ENCODE peak calls at places on chromosomes 7 and 10, in eight cellular contexts. U is Peyer's patch, G is K562, A is brain microvascular endothelial cell, W is gastrocnemius medialis, H is ovary, Z is SJCRH30, B is mammary epithelial cell. V is an unnamed sample.

GRCh38 chr10:129952771-129953489 is 11.1 kb downstream of the EBF3 start:
- DNase-seq in U (peak), G (no peak), A (no peak), W (no peak), H (no peak), Z (peak), B (no peak), V (no peak)

GRCh38 chr7:91683823-91684222 is 196.7 kb downstream of the MTERF1 start:
- DNase-seq in U (no peak), G (peak), A (peak), W (no peak), H (no peak), Z (peak), B (peak), V (no peak)

GRCh38 chr10:59190332-59190731 is 13.9 kb downstream of the PHYHIPL start:
- DNase-seq in U (no peak), G (no peak), A (no peak), W (no peak), H (no peak), Z (no peak), B (no peak), V (no peak)

GRCh38 chr10:93757766-93758509 is at the start of gene LGI1:
- DNase-seq in U (no peak), G (no peak), A (no peak), W (no peak), H (no peak), Z (no peak), B (no peak), V (no peak)

GRCh38 chr7:34823650-34824258 is 165.7 kb downstream of the NPSR1 start:
- DNase-seq in U (peak), G (peak), A (peak), W (no peak), H (peak), Z (peak), B (peak), V (no peak)

GRCh38 chr10:131186547-131187253 is 124.8 kb downstream of the TCERG1L start:
- DNase-seq in U (peak), G (no peak), A (no peak), W (no peak), H (no peak), Z (no peak), B (no peak), V (no peak)

GRCh38 chr10:63798599-63799498 is 277.6 kb downstream of the REEP3 start:
- DNase-seq in U (peak), G (no peak), A (peak), W (peak), H (peak), Z (peak), B (peak), V (peak)

GRCh38 chr7:37056256-37056655 is 332.0 kb upstream of the AOAH start:
- DNase-seq in U (no peak), G (no peak), A (no peak), W (no peak), H (no peak), Z (no peak), B (no peak), V (no peak)

GRCh38 chr10:66505003-66505707 is 420.7 kb upstream of the LRRTM3 start:
- DNase-seq in U (no peak), G (no peak), A (no peak), W (no peak), H (no peak), Z (no peak), B (peak), V (no peak)

GRCh38 chr10:100535715-100536353 is at the start of gene HIF1AN:
- DNase-seq in U (peak), G (peak), A (peak), W (peak), H (peak), Z (peak), B (peak), V (peak)

GRCh38 chr7:56091591-56091990 is 1.2 kb downstream of the PHKG1 start:
- DNase-seq in U (no peak), G (no peak), A (no peak), W (peak), H (peak), Z (no peak), B (no peak), V (no peak)

GRCh38 chr10:126387041-126387908 is 1.0 kb downstream of the ADAM12 start:
- DNase-seq in U (peak), G (peak), A (peak), W (no peak), H (peak), Z (no peak), B (peak), V (no peak)

GRCh38 chr7:155210386-155210785 is 87.3 kb upstream of the INSIG1 start:
- DNase-seq in U (no peak), G (no peak), A (no peak), W (no peak), H (no peak), Z (no peak), B (peak), V (no peak)

GRCh38 chr10:124743188-124744046 is 761 bp downstream of the FAM53B start:
- DNase-seq in U (peak), G (peak), A (peak), W (no peak), H (peak), Z (peak), B (peak), V (no peak)

GRCh38 chr7:19302731-19303130 is 157.5 kb upstream of the FERD3L start:
- DNase-seq in U (no peak), G (no peak), A (no peak), W (no peak), H (no peak), Z (no peak), B (no peak), V (no peak)

GRCh38 chr10:79266543-79267312 is 80.5 kb upstream of the PPIF start:
- DNase-seq in U (peak), G (no peak), A (peak), W (peak), H (peak), Z (no peak), B (peak), V (no peak)

GRCh38 chr7:101232141-101232821 is 5.3 kb downstream of the CLDN15 start:
- DNase-seq in U (peak), G (peak), A (no peak), W (no peak), H (no peak), Z (no peak), B (peak), V (no peak)

GRCh38 chr10:52956451-52956850 is 183.9 kb upstream of the MBL2 start:
- DNase-seq in U (no peak), G (no peak), A (no peak), W (no peak), H (no peak), Z (no peak), B (peak), V (no peak)

GRCh38 chr10:29203432-29203831 is 85.4 kb upstream of the LYZL1 start:
- DNase-seq in U (no peak), G (no peak), A (no peak), W (no peak), H (no peak), Z (no peak), B (no peak), V (no peak)

GRCh38 chr7:54944179-54944578 is 74.6 kb upstream of the EGFR start:
- DNase-seq in U (no peak), G (no peak), A (peak), W (no peak), H (no peak), Z (peak), B (peak), V (no peak)

GRCh38 chr7:99531354-99531765 is 20.6 kb downstream of the FAM200A start:
- DNase-seq in U (no peak), G (no peak), A (no peak), W (no peak), H (no peak), Z (no peak), B (no peak), V (no peak)

GRCh38 chr7:43872401-43873165 is 3.3 kb upstream of the MRPS24 start:
- DNase-seq in U (peak), G (peak), A (peak), W (peak), H (peak), Z (no peak), B (peak), V (no peak)

GRCh38 chr10:26457088-26457487 is 18.9 kb downstream of the APBB1IP start:
- DNase-seq in U (no peak), G (no peak), A (no peak), W (no peak), H (no peak), Z (no peak), B (no peak), V (no peak)

GRCh38 chr10:27642023-27642589 is 103.5 kb downstream of the MKX start:
- DNase-seq in U (no peak), G (no peak), A (no peak), W (no peak), H (no peak), Z (no peak), B (no peak), V (no peak)

GRCh38 chr10:78332699-78333098 is 299.0 kb downstream of the RPS24 start:
- DNase-seq in U (no peak), G (no peak), A (no peak), W (no peak), H (no peak), Z (no peak), B (no peak), V (no peak)

GRCh38 chr7:103857435-103857834 is 132.0 kb downstream of the RELN start:
- DNase-seq in U (no peak), G (peak), A (no peak), W (no peak), H (no peak), Z (no peak), B (no peak), V (no peak)

GRCh38 chr10:90319188-90319914 is 538.5 kb downstream of the HTR7 start:
- DNase-seq in U (no peak), G (no peak), A (peak), W (no peak), H (no peak), Z (peak), B (peak), V (no peak)

GRCh38 chr10:97058521-97058920 is 127.2 kb downstream of the SLIT1 start:
- DNase-seq in U (no peak), G (no peak), A (no peak), W (peak), H (no peak), Z (no peak), B (no peak), V (no peak)

GRCh38 chr10:24465124-24465874 is 256.4 kb downstream of the KIAA1217 start:
- DNase-seq in U (peak), G (no peak), A (peak), W (no peak), H (no peak), Z (peak), B (peak), V (no peak)

GRCh38 chr7:27183682-27184341 is 1.2 kb downstream of the HOXA11 start:
- DNase-seq in U (peak), G (no peak), A (no peak), W (no peak), H (no peak), Z (peak), B (no peak), V (no peak)

GRCh38 chr7:31508823-31509222 is 5.1 kb upstream of the ITPRID1 start:
- DNase-seq in U (no peak), G (no peak), A (no peak), W (no peak), H (no peak), Z (no peak), B (no peak), V (no peak)

GRCh38 chr7:150728011-150728410 is 9.2 kb upstream of the GIMAP5 start:
- DNase-seq in U (no peak), G (no peak), A (no peak), W (no peak), H (no peak), Z (no peak), B (no peak), V (no peak)
- H3K27ac ChIP-seq in U (no peak), G (no peak), A (no peak), W (no peak), H (no peak), Z (no peak), B (no peak), V (no peak)

GRCh38 chr7:47683485-47683898 is 101.6 kb upstream of the TNS3 start:
- DNase-seq in U (no peak), G (no peak), A (no peak), W (no peak), H (no peak), Z (no peak), B (no peak), V (no peak)

GRCh38 chr7:47682874-47683273 is 101.0 kb upstream of the TNS3 start:
- DNase-seq in U (no peak), G (no peak), A (no peak), W (no peak), H (no peak), Z (no peak), B (no peak), V (no peak)

GRCh38 chr7:47684728-47685127 is 102.8 kb upstream of the TNS3 start:
- DNase-seq in U (no peak), G (no peak), A (no peak), W (no peak), H (no peak), Z (no peak), B (no peak), V (no peak)

GRCh38 chr7:47678641-47679380 is 96.9 kb upstream of the TNS3 start:
- DNase-seq in U (no peak), G (no peak), A (no peak), W (no peak), H (no peak), Z (peak), B (no peak), V (no peak)

GRCh38 chr7:47681241-47681810 is 99.4 kb upstream of the TNS3 start:
- DNase-seq in U (no peak), G (no peak), A (no peak), W (no peak), H (no peak), Z (no peak), B (no peak), V (no peak)
- H3K27ac ChIP-seq in U (no peak), G (no peak), A (no peak), W (no peak), H (no peak), Z (no peak), B (no peak), V (no peak)

GRCh38 chr10:62647375-62648092 is 157.0 kb upstream of the ADO start:
- DNase-seq in U (no peak), G (no peak), A (no peak), W (no peak), H (no peak), Z (no peak), B (no peak), V (no peak)
- H3K27ac ChIP-seq in U (no peak), G (no peak), A (no peak), W (no peak), H (no peak), Z (no peak), B (no peak), V (no peak)

DNA sequence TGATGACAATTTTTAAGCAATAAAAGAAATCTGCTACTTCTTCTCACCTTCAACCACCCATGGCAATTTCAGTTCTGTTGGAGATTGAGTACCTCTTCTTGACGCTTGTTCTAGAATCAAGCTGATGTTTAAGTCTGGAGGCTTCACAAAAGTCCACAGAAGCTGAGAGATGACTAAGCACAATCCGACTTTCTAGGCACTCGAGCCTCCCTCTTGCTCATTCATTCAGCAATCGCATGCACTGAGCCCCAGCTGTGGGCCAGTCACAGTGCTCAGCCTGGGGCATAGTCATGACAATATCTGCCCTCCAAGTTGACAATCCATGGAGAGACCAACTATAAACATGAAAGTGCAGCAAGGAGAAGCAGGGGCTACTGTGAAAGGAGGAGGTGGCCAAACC is 103.2 kb downstream of the IPMK start:
- DNase-seq in U (no peak), G (no peak), A (no peak), W (no peak), H (no peak), Z (no peak), B (no peak), V (no peak)
- H3K27ac ChIP-seq in U (no peak), G (no peak), A (no peak), W (no peak), H (no peak), Z (no peak), B (no peak), V (no peak)

GRCh38 chr7:134705716-134706115 is 59.1 kb downstream of the BPGM start:
- DNase-seq in U (no peak), G (no peak), A (no peak), W (no peak), H (no peak), Z (no peak), B (no peak), V (no peak)

GRCh38 chr7:134703241-134703594 is 56.6 kb downstream of the BPGM start:
- DNase-seq in U (no peak), G (no peak), A (no peak), W (no peak), H (peak), Z (no peak), B (no peak), V (no peak)

GRCh38 chr7:134706468-134706867 is 59.8 kb downstream of the BPGM start:
- DNase-seq in U (no peak), G (no peak), A (no peak), W (no peak), H (no peak), Z (no peak), B (no peak), V (no peak)

GRCh38 chr7:134703781-134704180 is 57.1 kb downstream of the BPGM start:
- DNase-seq in U (peak), G (no peak), A (peak), W (peak), H (peak), Z (no peak), B (no peak), V (peak)

DNA sequence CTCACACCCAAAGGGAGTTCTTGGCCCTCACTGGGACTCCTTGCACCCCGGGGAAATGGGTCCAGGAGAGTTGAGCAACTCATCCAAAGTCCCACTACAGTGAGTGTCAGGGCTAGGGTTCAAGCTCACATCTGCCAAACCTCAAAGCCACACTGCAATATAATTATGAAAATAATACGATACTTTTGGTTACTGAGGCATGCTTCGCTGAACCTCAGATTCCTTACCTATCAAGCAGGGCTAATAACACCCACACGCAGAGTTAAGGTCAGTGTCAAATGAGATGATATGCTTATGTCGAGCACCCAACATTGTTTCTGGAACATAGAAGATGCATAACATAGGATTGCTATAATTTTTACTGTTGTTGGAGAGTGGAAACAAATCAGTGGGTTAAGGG is 58.2 kb downstream of the BPGM start:
- DNase-seq in U (no peak), G (no peak), A (no peak), W (no peak), H (no peak), Z (no peak), B (no peak), V (no peak)
- H3K27ac ChIP-seq in U (no peak), G (no peak), A (no peak), W (peak), H (peak), Z (no peak), B (no peak), V (peak)

GRCh38 chr7:1369856-1370657 is 89.2 kb downstream of the MICALL2 start:
- DNase-seq in U (no peak), G (no peak), A (no peak), W (no peak), H (no peak), Z (no peak), B (no peak), V (no peak)

GRCh38 chr7:1368682-1369571 is 90.3 kb downstream of the MICALL2 start:
- DNase-seq in U (no peak), G (peak), A (no peak), W (no peak), H (no peak), Z (peak), B (no peak), V (no peak)

GRCh38 chr7:1366801-1367405 is 92.4 kb downstream of the MICALL2 start:
- DNase-seq in U (no peak), G (no peak), A (no peak), W (no peak), H (no peak), Z (no peak), B (no peak), V (no peak)

GRCh38 chr7:1367501-1367900 is 91.8 kb downstream of the MICALL2 start:
- DNase-seq in U (no peak), G (no peak), A (no peak), W (no peak), H (no peak), Z (no peak), B (no peak), V (no peak)

DNA sequence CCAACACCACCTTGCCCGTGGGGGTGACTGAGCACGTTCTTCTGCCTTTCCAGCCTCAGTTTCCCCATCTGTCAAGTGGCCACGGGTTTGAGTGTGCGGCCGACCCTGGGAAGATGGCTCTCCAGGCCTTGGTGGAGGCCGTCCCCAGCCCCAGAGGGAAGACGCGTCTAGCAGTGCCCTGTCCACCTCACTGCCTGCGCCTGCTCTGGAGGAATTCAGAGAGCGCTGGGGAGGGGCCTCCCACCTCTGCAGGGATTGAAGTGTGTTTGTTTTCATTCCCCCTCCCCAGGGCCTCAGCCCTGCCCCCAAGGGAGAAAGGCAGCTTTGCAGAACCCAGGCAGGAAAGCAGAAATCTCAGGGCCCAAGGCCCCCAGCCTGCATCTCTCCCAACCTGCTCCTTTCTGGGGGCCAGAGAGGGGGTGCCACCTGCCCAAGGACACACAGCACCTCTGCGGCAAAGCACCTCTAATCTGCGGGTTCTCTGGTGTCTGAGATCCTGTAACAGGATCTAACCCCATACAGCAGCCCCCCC is 91.1 kb downstream of the MICALL2 start:
- DNase-seq in U (no peak), G (no peak), A (no peak), W (no peak), H (no peak), Z (peak), B (no peak), V (no peak)
- H3K27ac ChIP-seq in U (no peak), G (no peak), A (no peak), W (no peak), H (no peak), Z (peak), B (no peak), V (no peak)

GRCh38 chr10:7706534-7707073 is 3.5 kb downstream of the ITIH2 start:
- DNase-seq in U (no peak), G (no peak), A (no peak), W (no peak), H (no peak), Z (no peak), B (no peak), V (no peak)
- H3K27ac ChIP-seq in U (no peak), G (no peak), A (no peak), W (no peak), H (no peak), Z (no peak), B (no peak), V (no peak)

GRCh38 chr7:133583545-133584171 is 330.8 kb downstream of the EXOC4 start:
- DNase-seq in U (no peak), G (peak), A (no peak), W (no peak), H (no peak), Z (no peak), B (no peak), V (no peak)
- H3K27ac ChIP-seq in U (no peak), G (no peak), A (peak), W (no peak), H (no peak), Z (no peak), B (no peak), V (no peak)

GRCh38 chr10:111873041-111873440 is 310.5 kb downstream of the GPAM start:
- DNase-seq in U (no peak), G (no peak), A (no peak), W (no peak), H (no peak), Z (no peak), B (no peak), V (no peak)
- H3K27ac ChIP-seq in U (no peak), G (no peak), A (no peak), W (no peak), H (no peak), Z (no peak), B (no peak), V (no peak)

GRCh38 chr10:132452216-132452650 is 55.2 kb downstream of the PWWP2B start:
- DNase-seq in U (no peak), G (no peak), A (no peak), W (no peak), H (no peak), Z (no peak), B (no peak), V (no peak)

GRCh38 chr10:132450466-132450824 is 53.4 kb downstream of the PWWP2B start:
- DNase-seq in U (no peak), G (no peak), A (no peak), W (no peak), H (no peak), Z (no peak), B (no peak), V (no peak)

GRCh38 chr10:132451506-132452215 is 54.7 kb downstream of the PWWP2B start:
- DNase-seq in U (no peak), G (no peak), A (no peak), W (no peak), H (no peak), Z (no peak), B (peak), V (no peak)

GRCh38 chr10:132449826-132450211 is 52.8 kb downstream of the PWWP2B start:
- DNase-seq in U (no peak), G (no peak), A (no peak), W (no peak), H (no peak), Z (no peak), B (no peak), V (no peak)

GRCh38 chr10:132450825-132451505 is 54.0 kb downstream of the PWWP2B start:
- DNase-seq in U (no peak), G (no peak), A (no peak), W (no peak), H (no peak), Z (no peak), B (no peak), V (no peak)
- H3K27ac ChIP-seq in U (peak), G (no peak), A (no peak), W (no peak), H (no peak), Z (no peak), B (no peak), V (no peak)

V was measured in tibial nerve.